ENCODE peak calls at places on chromosome 21, in nine cellular contexts. C, M, Y, W, J, E, P, B and D are unnamed samples.

GRCh38 chr21:36202721-36203602 is 46.3 kb downstream of the DOP1B start:
- DNase-seq in C (no peak), M (no peak), Y (no peak), W (peak), J (no peak), E (no peak), P (no peak), B (no peak), D (no peak)

GRCh38 chr21:16644690-16645089 is 868.2 kb upstream of the CXADR start:
- DNase-seq in C (no peak), M (no peak), Y (no peak), W (peak), J (no peak), E (no peak), P (no peak), B (no peak), D (no peak)

GRCh38 chr21:39518055-39518844 is 66.5 kb downstream of the SH3BGR start:
- DNase-seq in C (peak), M (no peak), Y (no peak), W (peak), J (peak), E (no peak), P (no peak), B (peak), D (peak)

GRCh38 chr21:44793269-44794030 is 8.2 kb downstream of the UBE2G2 start:
- DNase-seq in C (peak), M (peak), Y (no peak), W (peak), J (peak), E (no peak), P (peak), B (peak), D (peak)

GRCh38 chr21:39124852-39125251 is 58.4 kb downstream of the PSMG1 start:
- DNase-seq in C (no peak), M (no peak), Y (no peak), W (no peak), J (no peak), E (no peak), P (no peak), B (no peak), D (no peak)

GRCh38 chr21:36254106-36254941 is 65.7 kb upstream of the MORC3 start:
- DNase-seq in C (no peak), M (no peak), Y (no peak), W (peak), J (no peak), E (no peak), P (no peak), B (no peak), D (no peak)

GRCh38 chr21:31185663-31186062 is 147.4 kb upstream of the KRTAP19-8 start:
- DNase-seq in C (no peak), M (no peak), Y (no peak), W (no peak), J (no peak), E (no peak), P (no peak), B (no peak), D (no peak)

GRCh38 chr21:45043541-45044020 is 30.8 kb upstream of the ADARB1 start:
- DNase-seq in C (no peak), M (no peak), Y (no peak), W (no peak), J (no peak), E (no peak), P (no peak), B (no peak), D (no peak)

GRCh38 chr21:37582613-37583012 is 216.0 kb downstream of the DYRK1A start:
- DNase-seq in C (peak), M (peak), Y (no peak), W (peak), J (peak), E (no peak), P (peak), B (peak), D (no peak)

GRCh38 chr21:20388400-20388799 is 609.8 kb upstream of the NCAM2 start:
- DNase-seq in C (no peak), M (no peak), Y (no peak), W (no peak), J (no peak), E (no peak), P (no peak), B (no peak), D (no peak)

GRCh38 chr21:38428211-38428610 is 70.1 kb downstream of the ERG start:
- DNase-seq in C (no peak), M (no peak), Y (no peak), W (no peak), J (no peak), E (no peak), P (no peak), B (no peak), D (no peak)

GRCh38 chr21:44059710-44060109 is 47.5 kb upstream of the PWP2 start:
- DNase-seq in C (no peak), M (no peak), Y (no peak), W (no peak), J (no peak), E (no peak), P (no peak), B (no peak), D (no peak)

GRCh38 chr21:38219049-38219628 is 37.7 kb upstream of the KCNJ15 start:
- DNase-seq in C (peak), M (peak), Y (no peak), W (peak), J (peak), E (no peak), P (peak), B (peak), D (peak)

GRCh38 chr21:39083377-39084008 is 99.8 kb downstream of the PSMG1 start:
- DNase-seq in C (no peak), M (peak), Y (no peak), W (no peak), J (no peak), E (no peak), P (no peak), B (peak), D (no peak)

GRCh38 chr21:32368386-32368785 is 24.4 kb downstream of the URB1 start:
- DNase-seq in C (no peak), M (no peak), Y (no peak), W (peak), J (no peak), E (no peak), P (no peak), B (no peak), D (no peak)

GRCh38 chr21:35048706-35049617 is at the start of gene RUNX1:
- DNase-seq in C (no peak), M (no peak), Y (peak), W (peak), J (peak), E (no peak), P (peak), B (peak), D (peak)

GRCh38 chr21:36706951-36707762 is 8.2 kb downstream of the SIM2 start:
- DNase-seq in C (no peak), M (no peak), Y (no peak), W (peak), J (no peak), E (no peak), P (no peak), B (no peak), D (no peak)

GRCh38 chr21:30579351-30579750 is 10.8 kb downstream of the KRTAP22-2 start:
- DNase-seq in C (no peak), M (no peak), Y (no peak), W (no peak), J (no peak), E (no peak), P (no peak), B (no peak), D (no peak)

GRCh38 chr21:38985423-38986378 is 180.0 kb downstream of the ETS2 start:
- DNase-seq in C (no peak), M (peak), Y (no peak), W (peak), J (peak), E (no peak), P (peak), B (peak), D (peak)

GRCh38 chr21:35026617-35027557 is 22.2 kb downstream of the RUNX1 start:
- DNase-seq in C (no peak), M (no peak), Y (no peak), W (peak), J (peak), E (peak), P (peak), B (peak), D (peak)

GRCh38 chr21:44295163-44295601 is 4.7 kb upstream of the PFKL start:
- DNase-seq in C (no peak), M (no peak), Y (no peak), W (no peak), J (no peak), E (no peak), P (no peak), B (no peak), D (no peak)

GRCh38 chr21:36388835-36389234 is 3.6 kb downstream of the CHAF1B start:
- DNase-seq in C (no peak), M (no peak), Y (no peak), W (peak), J (no peak), E (no peak), P (no peak), B (no peak), D (no peak)

GRCh38 chr21:16113052-16113715 is 383.4 kb downstream of the USP25 start:
- DNase-seq in C (no peak), M (no peak), Y (no peak), W (peak), J (no peak), E (no peak), P (no peak), B (no peak), D (no peak)

GRCh38 chr21:17397703-17398102 is 115.1 kb upstream of the CXADR start:
- DNase-seq in C (no peak), M (no peak), Y (no peak), W (no peak), J (no peak), E (no peak), P (no peak), B (no peak), D (no peak)

GRCh38 chr21:37675202-37675801 is 241.0 kb downstream of the KCNJ6 start:
- DNase-seq in C (peak), M (peak), Y (no peak), W (peak), J (peak), E (peak), P (peak), B (peak), D (peak)

GRCh38 chr21:8992731-8993174 is 1528.6 kb upstream of the TPTE start:
- DNase-seq in C (no peak), M (no peak), Y (no peak), W (no peak), J (no peak), E (peak), P (no peak), B (no peak), D (no peak)

GRCh38 chr21:41507521-41508414 is at the start of gene TMPRSS2:
- DNase-seq in C (no peak), M (no peak), Y (no peak), W (no peak), J (no peak), E (peak), P (no peak), B (no peak), D (no peak)
- TF ChIP-seq POLR2A in C (no peak), M (no peak), Y (no peak), W (no peak), J (no peak), E (peak), P (no peak), B (no peak), D (no peak)

GRCh38 chr21:14487490-14488432 is 58.4 kb downstream of the SAMSN1 start:
- DNase-seq in C (no peak), M (no peak), Y (no peak), W (no peak), J (peak), E (no peak), P (no peak), B (no peak), D (no peak)

GRCh38 chr21:14491269-14491681 is 54.8 kb downstream of the SAMSN1 start:
- DNase-seq in C (no peak), M (no peak), Y (no peak), W (no peak), J (peak), E (no peak), P (no peak), B (no peak), D (no peak)

GRCh38 chr21:14484188-14485009 is 61.7 kb downstream of the SAMSN1 start:
- DNase-seq in C (no peak), M (no peak), Y (no peak), W (no peak), J (no peak), E (no peak), P (no peak), B (no peak), D (no peak)

GRCh38 chr21:14488805-14489204 is 57.3 kb downstream of the SAMSN1 start:
- DNase-seq in C (no peak), M (no peak), Y (no peak), W (no peak), J (no peak), E (no peak), P (no peak), B (no peak), D (no peak)

DNA sequence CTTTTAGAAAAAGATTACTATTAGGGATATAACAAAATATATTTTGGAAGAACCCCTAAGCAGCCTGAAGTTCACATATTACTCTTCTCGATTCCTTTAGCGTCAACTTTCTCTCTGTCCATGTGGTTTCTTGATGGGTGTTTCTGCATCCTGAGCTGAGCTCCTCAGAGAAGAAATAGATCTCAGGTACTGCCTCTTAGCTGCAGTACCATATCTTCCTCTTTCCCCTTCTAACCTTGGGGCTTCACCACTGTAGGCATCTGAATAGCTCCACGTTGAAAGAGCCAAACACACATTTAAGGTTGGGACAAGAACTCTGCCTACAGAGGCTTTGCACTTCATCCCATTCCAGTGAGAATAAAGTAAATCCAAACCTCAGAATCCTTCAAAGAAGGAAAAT is 59.2 kb downstream of the SAMSN1 start:
- DNase-seq in C (no peak), M (no peak), Y (no peak), W (no peak), J (no peak), E (no peak), P (no peak), B (no peak), D (no peak)
- TF ChIP-seq POLR2A in C (no peak), M (no peak), Y (no peak), W (no peak), J (no peak), E (no peak), P (no peak), B (no peak), D (no peak)

DNA sequence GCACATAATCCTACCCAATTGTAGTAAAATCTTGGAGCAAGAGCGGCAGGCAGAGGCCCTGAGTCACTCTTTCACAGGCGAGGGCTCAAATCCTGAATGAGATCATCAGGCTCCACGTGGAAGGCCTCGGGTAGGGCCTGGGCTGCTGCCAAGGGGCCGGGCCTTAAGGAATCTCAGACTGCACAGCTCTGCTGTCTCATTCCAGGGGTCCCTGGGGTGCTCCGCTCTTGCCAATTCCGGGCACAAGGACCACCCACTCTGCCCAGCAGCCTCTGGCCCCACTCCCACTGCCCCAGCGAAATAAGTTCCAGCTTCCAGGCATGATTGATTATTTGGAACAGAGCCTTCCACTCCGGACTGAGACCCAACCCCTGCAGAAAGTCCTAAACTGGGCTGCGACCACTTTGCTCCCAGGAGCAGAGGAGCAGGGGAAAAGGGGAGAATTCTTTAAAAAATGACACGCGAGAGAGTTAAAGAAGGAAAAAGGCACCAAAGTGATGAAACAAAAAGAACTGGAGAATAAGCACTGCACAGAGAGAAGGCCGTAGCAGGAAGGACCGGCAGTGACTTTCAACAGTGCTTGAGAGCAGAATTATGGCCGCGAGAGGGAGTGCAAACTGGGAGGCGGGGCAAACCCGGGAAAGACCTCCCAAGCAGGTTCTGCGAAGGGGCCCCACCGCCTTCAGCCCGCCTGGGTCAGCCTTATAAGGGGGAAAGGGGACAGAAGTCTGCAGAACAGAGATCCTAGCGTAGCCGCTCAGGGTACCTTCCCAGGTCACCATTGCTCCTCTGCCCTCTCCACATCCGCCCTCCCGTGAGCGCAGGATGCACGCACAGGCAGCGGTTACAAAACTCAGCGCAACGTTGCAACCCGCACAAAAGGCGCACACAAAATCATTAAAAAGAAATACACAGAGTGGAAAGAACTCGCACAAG is 2.0 kb downstream of the ADAMTS1 start:
- DNase-seq in C (no peak), M (peak), Y (no peak), W (peak), J (no peak), E (peak), P (peak), B (peak), D (peak)
- TF ChIP-seq POLR2A in C (no peak), M (peak), Y (peak), W (peak), J (no peak), E (no peak), P (peak), B (peak), D (peak)

DNA sequence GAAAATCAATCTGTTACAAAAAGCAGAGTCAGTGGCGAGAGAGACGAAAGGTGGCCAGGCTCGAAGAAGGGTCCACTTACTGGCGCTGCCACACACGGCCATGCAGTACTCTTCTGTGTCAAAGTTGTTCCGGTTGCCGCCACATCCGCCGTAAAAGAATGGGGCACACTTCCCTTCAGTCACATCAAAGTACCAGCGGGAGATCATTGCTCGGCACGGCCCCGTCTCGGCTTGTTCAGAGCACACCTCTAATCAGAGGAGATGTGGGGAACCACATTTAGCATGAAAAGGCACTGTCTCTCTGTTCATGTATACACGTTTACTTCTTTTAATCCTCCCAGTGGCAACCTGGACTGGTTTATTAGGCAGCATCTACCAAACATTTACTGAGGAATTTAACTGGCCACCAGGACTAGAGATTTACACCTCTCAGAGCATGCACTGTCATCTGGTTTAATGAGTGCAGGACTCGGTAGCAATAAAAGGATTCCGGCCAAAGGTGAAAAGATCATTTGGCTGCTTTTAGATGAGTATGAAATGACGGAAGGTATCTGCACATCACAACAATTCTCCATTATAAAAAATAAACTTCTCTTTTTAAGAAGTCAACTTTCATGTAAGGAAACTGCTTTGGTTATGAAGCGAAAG is 170.5 kb downstream of the APP start:
- DNase-seq in C (no peak), M (no peak), Y (no peak), W (no peak), J (no peak), E (peak), P (no peak), B (no peak), D (no peak)
- TF ChIP-seq POLR2A in C (no peak), M (no peak), Y (no peak), W (no peak), J (no peak), E (no peak), P (no peak), B (no peak), D (no peak)

DNA sequence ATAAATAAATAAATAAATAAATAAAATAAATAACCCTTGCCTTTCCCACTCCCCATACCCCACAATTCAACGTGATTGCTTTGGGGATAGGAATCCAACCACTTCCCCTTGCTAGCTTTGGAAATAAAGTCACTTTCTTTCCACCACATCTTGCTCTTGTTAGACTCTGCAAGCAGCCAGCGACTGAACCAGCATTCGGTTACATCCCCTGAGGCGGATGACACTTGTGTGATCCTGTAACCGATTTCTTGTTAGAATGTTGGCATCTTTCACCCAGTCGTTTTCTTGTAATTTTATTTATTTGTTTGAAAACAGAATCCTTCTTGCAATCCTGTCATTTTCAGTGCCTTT is 1.6 kb upstream of the IFNGR2 start:
- DNase-seq in C (no peak), M (no peak), Y (no peak), W (no peak), J (no peak), E (no peak), P (no peak), B (no peak), D (no peak)
- TF ChIP-seq POLR2A in C (no peak), M (no peak), Y (no peak), W (no peak), J (no peak), E (no peak), P (no peak), B (no peak), D (no peak)

DNA sequence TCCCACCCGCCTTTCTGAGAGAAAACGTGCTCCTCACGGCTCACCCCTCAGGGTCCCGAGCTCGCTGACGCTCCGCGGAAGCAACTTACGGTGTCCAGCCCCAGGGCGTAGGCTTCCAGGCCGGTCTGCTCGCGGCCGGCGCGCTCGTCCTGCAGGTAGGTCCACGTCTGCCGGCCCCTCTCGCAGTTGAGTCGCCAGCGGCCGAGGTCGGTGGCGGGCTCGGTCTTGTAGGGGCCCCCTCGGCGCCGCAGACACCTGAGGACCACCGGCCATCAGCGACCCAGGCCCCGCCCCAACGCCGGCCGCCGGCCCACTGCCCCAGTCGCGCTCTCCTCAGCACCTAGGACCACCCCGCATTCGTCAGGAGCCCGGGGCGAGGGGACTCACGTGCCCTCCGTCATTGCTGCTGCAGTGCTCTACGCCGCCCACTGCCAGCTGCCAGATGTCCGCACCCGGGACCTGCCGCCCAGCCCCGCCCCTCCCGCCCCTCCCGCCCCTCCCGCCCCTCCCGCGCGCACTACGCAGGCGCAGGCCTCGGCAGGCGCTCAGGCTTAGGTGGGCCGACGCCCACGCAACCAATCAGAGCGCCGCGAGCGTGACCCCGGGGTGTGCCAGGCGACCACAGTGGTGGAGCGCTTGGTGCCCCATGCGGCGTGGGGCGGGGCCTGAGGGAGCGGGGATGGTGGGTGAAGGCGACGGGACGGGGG is at the start of gene LSS:
- DNase-seq in C (peak), M (peak), Y (peak), W (peak), J (peak), E (peak), P (peak), B (peak), D (peak)
- TF ChIP-seq POLR2A in C (peak), M (no peak), Y (no peak), W (peak), J (peak), E (no peak), P (peak), B (no peak), D (peak)